ENCODE peak calls at places on chromosomes 6 and 20, in six cellular contexts. K is endothelial cell, P is neural crest cell, F is IMR-90, C is fibroblast of mammary gland, T is AG04450. R is an unnamed sample.
A peak's percentile ranks its signal among the peaks of the same experiment; 100 is the strongest.

GRCh38 chr6:101705866-101706265 is 312.4 kb downstream of the GRIK2 start:
- DNase-seq in K (no peak), P (no peak), F (peak; percentile 43), C (peak; percentile 36), T (no peak), R (no peak)

GRCh38 chr20:25352746-25353145 is 37.9 kb downstream of the ABHD12 start:
- DNase-seq in K (no peak), P (no peak), F (no peak), C (no peak), T (no peak), R (no peak)

GRCh38 chr6:77425216-77425615 is 38.1 kb downstream of the HTR1B start:
- DNase-seq in K (no peak), P (no peak), F (no peak), C (peak; percentile 34), T (no peak), R (no peak)

GRCh38 chr6:158207452-158207788 is 39.3 kb downstream of the GTF2H5 start:
- DNase-seq in K (no peak), P (no peak), F (peak; percentile 48), C (no peak), T (no peak), R (no peak)

GRCh38 chr20:2260250-2260649 is 35.6 kb upstream of the TGM3 start:
- DNase-seq in K (no peak), P (no peak), F (no peak), C (no peak), T (no peak), R (no peak)

GRCh38 chr6:56642366-56643261 is at the start of gene DST:
- DNase-seq in K (no peak), P (no peak), F (peak; percentile 95), C (peak; percentile 95), T (peak; percentile 83), R (no peak)

GRCh38 chr6:7262037-7262461 is 51.0 kb downstream of the SSR1 start:
- DNase-seq in K (no peak), P (no peak), F (no peak), C (no peak), T (no peak), R (no peak)

GRCh38 chr20:24668791-24669190 is 199.4 kb downstream of the SYNDIG1 start:
- DNase-seq in K (no peak), P (no peak), F (no peak), C (no peak), T (no peak), R (no peak)

GRCh38 chr6:56807335-56807991 is 147.4 kb upstream of the BEND6 start:
- DNase-seq in K (no peak), P (no peak), F (no peak), C (peak; percentile 36), T (no peak), R (no peak)

GRCh38 chr20:22796465-22797077 is 212.2 kb upstream of the FOXA2 start:
- DNase-seq in K (no peak), P (no peak), F (peak; percentile 79), C (peak; percentile 59), T (peak; percentile 11), R (no peak)

GRCh38 chr6:78670802-78671201 is 196.5 kb upstream of the IRAK1BP1 start:
- DNase-seq in K (no peak), P (no peak), F (no peak), C (no peak), T (no peak), R (no peak)

GRCh38 chr6:134111062-134111677 is 58.7 kb upstream of the SLC2A12 start:
- DNase-seq in K (peak; percentile 34), P (no peak), F (peak; percentile 68), C (peak; percentile 74), T (no peak), R (no peak)

GRCh38 chr6:82875573-82876185 is 190.0 kb downstream of the UBE3D start:
- DNase-seq in K (no peak), P (no peak), F (peak; percentile 91), C (peak; percentile 91), T (peak; percentile 32), R (no peak)

GRCh38 chr6:148291876-148292275 is 50.8 kb upstream of the SASH1 start:
- DNase-seq in K (no peak), P (no peak), F (peak; percentile 19), C (no peak), T (no peak), R (no peak)

GRCh38 chr20:63863021-63863797 is 1.9 kb upstream of the TPD52L2 start:
- DNase-seq in K (no peak), P (no peak), F (no peak), C (no peak), T (no peak), R (no peak)

GRCh38 chr20:11698124-11698523 is 219.6 kb upstream of the BTBD3 start:
- DNase-seq in K (no peak), P (no peak), F (no peak), C (no peak), T (no peak), R (no peak)

GRCh38 chr6:140636698-140637402 is 1262.4 kb upstream of the CITED2 start:
- DNase-seq in K (no peak), P (no peak), F (no peak), C (no peak), T (no peak), R (no peak)

GRCh38 chr20:50427740-50428462 is 82.3 kb upstream of the PTPN1 start:
- DNase-seq in K (no peak), P (no peak), F (no peak), C (peak; percentile 72), T (no peak), R (no peak)

GRCh38 chr20:36808317-36809257 is 35.0 kb upstream of the DSN1 start:
- DNase-seq in K (peak; percentile 78), P (peak; percentile 67), F (peak; percentile 89), C (peak; percentile 96), T (peak; percentile 38), R (no peak)

GRCh38 chr6:85810558-85810957 is 167.9 kb upstream of the SYNCRIP start:
- DNase-seq in K (no peak), P (no peak), F (no peak), C (no peak), T (no peak), R (no peak)

GRCh38 chr6:3308106-3308505 is 49.4 kb downstream of the PSMG4 start:
- DNase-seq in K (no peak), P (no peak), F (no peak), C (no peak), T (no peak), R (no peak)

GRCh38 chr6:91509711-91510110 is 922.8 kb upstream of the MAP3K7 start:
- DNase-seq in K (no peak), P (no peak), F (no peak), C (no peak), T (no peak), R (no peak)

GRCh38 chr20:32674362-32674789 is 635 bp upstream of the C20orf203 start:
- DNase-seq in K (peak; percentile 63), P (peak; percentile 58), F (peak; percentile 50), C (peak; percentile 60), T (no peak), R (no peak)

GRCh38 chr20:44084891-44085290 is 102.1 kb downstream of the JPH2 start:
- DNase-seq in K (no peak), P (no peak), F (no peak), C (no peak), T (no peak), R (no peak)

GRCh38 chr20:58069796-58070663 is 158.4 kb downstream of the ANKRD60 start:
- DNase-seq in K (no peak), P (no peak), F (no peak), C (no peak), T (no peak), R (peak; percentile 45)

DNA sequence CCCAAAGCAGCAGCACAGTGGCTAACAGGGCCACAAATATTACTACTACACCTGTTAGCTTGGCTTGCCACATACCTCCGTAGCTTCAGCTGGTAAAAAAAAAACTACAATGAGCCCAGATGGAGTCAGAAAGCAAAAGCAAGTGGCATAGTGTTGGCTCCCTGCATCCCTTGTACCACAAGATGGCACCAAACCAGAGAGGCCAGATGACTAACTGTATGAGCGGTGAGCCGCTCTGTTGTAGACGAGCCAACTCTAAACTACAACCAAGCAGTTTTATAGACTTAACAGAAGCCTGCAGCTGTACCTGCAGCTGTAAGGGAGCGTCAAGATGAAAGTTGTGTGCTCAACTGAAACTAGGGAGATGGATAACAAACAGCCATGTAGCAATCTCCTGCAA is 84.5 kb upstream of the MCHR2 start:
- DNase-seq in K (peak; percentile 7), P (no peak), F (peak; percentile 19), C (peak; percentile 41), T (no peak), R (no peak)
- TF ChIP-seq CTCF in K (no peak), P (peak; percentile 47), F (peak; percentile 31), C (peak; percentile 40), T (peak; percentile 47), R (peak; percentile 48)

GRCh38 chr6:89597372-89597771 is 41.2 kb downstream of the LYRM2 start:
- DNase-seq in K (no peak), P (no peak), F (no peak), C (no peak), T (no peak), R (no peak)

GRCh38 chr6:89596056-89596455 is 42.5 kb downstream of the LYRM2 start:
- DNase-seq in K (no peak), P (no peak), F (no peak), C (no peak), T (no peak), R (no peak)

GRCh38 chr6:89599727-89600126 is 38.8 kb downstream of the LYRM2 start:
- DNase-seq in K (no peak), P (no peak), F (no peak), C (no peak), T (no peak), R (no peak)

GRCh38 chr6:89596484-89596883 is 42.1 kb downstream of the LYRM2 start:
- DNase-seq in K (no peak), P (no peak), F (no peak), C (peak; percentile 3), T (no peak), R (no peak)

DNA sequence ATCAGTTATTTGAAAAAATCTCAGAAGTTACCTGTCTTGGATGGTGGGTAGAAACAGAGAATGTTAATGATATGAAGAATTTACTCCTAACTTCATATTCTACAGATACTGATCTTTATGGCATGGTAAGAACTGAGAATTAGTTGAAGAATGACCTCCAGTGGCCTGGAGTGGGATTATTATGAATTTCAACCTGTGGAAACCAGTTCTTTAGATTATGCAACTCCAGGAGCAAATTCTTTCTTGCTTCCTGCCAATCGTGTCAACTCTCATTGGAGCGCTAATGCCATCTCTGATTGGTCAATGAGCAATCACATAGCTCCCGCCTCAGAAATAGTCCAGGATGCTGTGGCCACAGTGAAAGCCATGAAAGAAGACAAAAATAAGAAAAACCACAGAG is 40.6 kb downstream of the LYRM2 start:
- DNase-seq in K (no peak), P (no peak), F (no peak), C (peak; percentile 49), T (no peak), R (no peak)
- TF ChIP-seq CTCF in K (no peak), P (peak; percentile 55), F (no peak), C (no peak), T (no peak), R (peak; percentile 45)

GRCh38 chr6:126312013-126312665 is 27.8 kb upstream of the CENPW start:
- DNase-seq in K (peak; percentile 16), P (no peak), F (no peak), C (peak; percentile 20), T (no peak), R (no peak)
- TF ChIP-seq CTCF in K (peak; percentile 61), P (peak; percentile 47), F (no peak), C (peak; percentile 39), T (peak; percentile 38), R (peak; percentile 56)

DNA sequence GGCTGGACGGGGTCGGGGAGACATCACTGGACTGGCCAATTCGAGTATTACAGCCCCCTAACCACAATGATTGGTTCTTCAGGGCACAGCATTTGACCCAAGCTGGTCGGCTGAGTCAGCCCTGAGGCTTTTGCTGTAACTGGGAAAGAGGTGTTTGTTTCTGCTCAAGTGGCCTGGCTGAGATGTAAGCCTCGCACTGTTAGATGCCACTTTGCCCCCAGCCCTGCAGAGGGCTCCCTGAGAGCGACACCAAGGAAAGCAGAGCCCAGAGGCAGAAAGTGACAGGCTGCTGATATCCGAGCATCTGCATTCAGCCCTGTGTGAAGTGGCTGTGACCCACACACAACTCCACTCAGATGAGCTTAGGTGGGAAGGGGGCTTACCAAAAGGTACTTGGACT is 19.4 kb downstream of the ERGIC3 start:
- DNase-seq in K (peak; percentile 25), P (peak; percentile 34), F (peak; percentile 59), C (peak; percentile 34), T (peak; percentile 4), R (no peak)
- TF ChIP-seq CTCF in K (no peak), P (peak; percentile 46), F (peak; percentile 40), C (no peak), T (peak; percentile 32), R (peak; percentile 55)

R was measured in type B pancreatic cell.